ENCODE peak calls at places on chromosomes 6 and 20, in four cellular contexts. U, T, F and S are unnamed samples.

GRCh38 chr20:3223937-3224680 is 14.8 kb downstream of the ITPA start:
- DNase-seq in U (no peak), T (no peak), F (no peak), S (no peak)

GRCh38 chr6:124009372-124009765 is 205.7 kb downstream of the NKAIN2 start:
- DNase-seq in U (no peak), T (no peak), F (no peak), S (no peak)

GRCh38 chr6:125570546-125570945 is 178.9 kb upstream of the HEY2 start:
- DNase-seq in U (no peak), T (no peak), F (no peak), S (no peak)

GRCh38 chr6:26322645-26323482 is 42.1 kb upstream of the BTN3A2 start:
- DNase-seq in U (no peak), T (no peak), F (peak; percentile 26), S (no peak)

GRCh38 chr20:60088236-60088635 is 130.0 kb downstream of the CDH26 start:
- DNase-seq in U (no peak), T (no peak), F (no peak), S (no peak)

GRCh38 chr20:25987073-25987927 is 290.6 kb upstream of the ZNF337 start:
- DNase-seq in U (no peak), T (peak; percentile 37), F (peak; percentile 27), S (peak; percentile 59)

GRCh38 chr6:128888444-128889175 is 5.7 kb downstream of the LAMA2 start:
- DNase-seq in U (no peak), T (no peak), F (no peak), S (no peak)

GRCh38 chr6:142374965-142375733 is 73.3 kb downstream of the ADGRG6 start:
- DNase-seq in U (no peak), T (no peak), F (no peak), S (no peak)

GRCh38 chr6:17004269-17004668 is 97.6 kb upstream of the STMND1 start:
- DNase-seq in U (no peak), T (no peak), F (no peak), S (no peak)

GRCh38 chr6:90080876-90081464 is 186.7 kb downstream of the GJA10 start:
- DNase-seq in U (no peak), T (peak; percentile 64), F (peak; percentile 41), S (no peak)

GRCh38 chr6:52420668-52421358 is 671 bp downstream of the EFHC1 start:
- DNase-seq in U (no peak), T (no peak), F (no peak), S (no peak)

GRCh38 chr6:155155787-155156447 is 107.9 kb upstream of the CLDN20 start:
- DNase-seq in U (no peak), T (no peak), F (no peak), S (no peak)

GRCh38 chr6:41607736-41608135 is 30.5 kb upstream of the MDFI start:
- DNase-seq in U (no peak), T (no peak), F (no peak), S (no peak)